ENCODE peak calls at places on chromosomes 2 and 18, in ten cellular contexts. E is fibroblast of pulmonary artery, U is K562, Y is GM12865, T is astrocyte of the spinal cord, W is cardiac fibroblast, P is heart right ventricle, R is mucosa of descending colon, S is breast epithelium, X is foreskin fibroblast. Z is an unnamed sample.

GRCh38 chr2:145028055-145028630 is 508.2 kb upstream of the ZEB2 start:
- DNase-seq in E (no peak), U (no peak), Y (no peak), T (no peak), W (no peak), P (no peak), R (no peak), S (no peak), X (no peak), Z (no peak)

GRCh38 chr2:20594957-20595356 is 55.9 kb downstream of the HS1BP3 start:
- DNase-seq in E (no peak), U (no peak), Y (no peak), T (no peak), W (no peak), P (no peak), R (no peak), S (no peak), X (no peak), Z (no peak)

GRCh38 chr2:62897187-62897827 is 153.3 kb upstream of the OTX1 start:
- DNase-seq in E (no peak), U (no peak), Y (no peak), T (no peak), W (no peak), P (no peak), R (no peak), S (no peak), X (no peak), Z (no peak)

GRCh38 chr2:237097911-237098702 is 12.4 kb downstream of the COPS8 start:
- DNase-seq in E (peak), U (no peak), Y (no peak), T (peak), W (peak), P (no peak), R (no peak), S (no peak), X (peak), Z (no peak)

GRCh38 chr2:240412975-240413812 is 22.3 kb upstream of the GPC1 start:
- DNase-seq in E (no peak), U (peak), Y (no peak), T (no peak), W (no peak), P (no peak), R (no peak), S (no peak), X (no peak), Z (no peak)

GRCh38 chr2:197707316-197708213 is 2.4 kb downstream of the MARS2 start:
- DNase-seq in E (peak), U (no peak), Y (peak), T (peak), W (peak), P (peak), R (no peak), S (no peak), X (peak), Z (no peak)

GRCh38 chr18:70907673-70908072 is 618.8 kb downstream of the SOCS6 start:
- DNase-seq in E (peak), U (no peak), Y (no peak), T (peak), W (peak), P (no peak), R (no peak), S (no peak), X (no peak), Z (no peak)

GRCh38 chr2:226179010-226179409 is 620.6 kb downstream of the IRS1 start:
- DNase-seq in E (no peak), U (no peak), Y (no peak), T (no peak), W (peak), P (no peak), R (no peak), S (no peak), X (peak), Z (no peak)

GRCh38 chr2:156765450-156765849 is 329.3 kb downstream of the GPD2 start:
- DNase-seq in E (no peak), U (no peak), Y (no peak), T (no peak), W (no peak), P (no peak), R (no peak), S (no peak), X (no peak), Z (no peak)

GRCh38 chr2:10006248-10007147 is 36.9 kb upstream of the KLF11 start:
- DNase-seq in E (no peak), U (no peak), Y (no peak), T (no peak), W (no peak), P (peak), R (no peak), S (no peak), X (no peak), Z (no peak)

GRCh38 chr2:229572434-229573338 is 141.7 kb downstream of the DNER start:
- DNase-seq in E (peak), U (no peak), Y (no peak), T (no peak), W (peak), P (no peak), R (no peak), S (no peak), X (no peak), Z (no peak)

GRCh38 chr2:102453497-102453896 is 19.5 kb upstream of the SLC9A4 start:
- DNase-seq in E (no peak), U (no peak), Y (no peak), T (no peak), W (no peak), P (no peak), R (no peak), S (no peak), X (no peak), Z (no peak)

GRCh38 chr18:74402806-74403433 is 54.2 kb downstream of the DIPK1C start:
- DNase-seq in E (no peak), U (no peak), Y (no peak), T (no peak), W (no peak), P (no peak), R (no peak), S (no peak), X (no peak), Z (no peak)

GRCh38 chr2:127146820-127147502 is 40.0 kb upstream of the BIN1 start:
- DNase-seq in E (no peak), U (no peak), Y (no peak), T (peak), W (peak), P (no peak), R (no peak), S (no peak), X (peak), Z (no peak)

GRCh38 chr2:234763051-234763909 is 188.5 kb upstream of the SH3BP4 start:
- DNase-seq in E (peak), U (no peak), Y (no peak), T (peak), W (peak), P (peak), R (no peak), S (no peak), X (peak), Z (no peak)

GRCh38 chr2:32012872-32013271 is 2.1 kb upstream of the MEMO1 start:
- DNase-seq in E (no peak), U (no peak), Y (no peak), T (no peak), W (no peak), P (no peak), R (no peak), S (no peak), X (no peak), Z (no peak)

GRCh38 chr18:9100796-9101195 is 1.7 kb upstream of the NDUFV2 start:
- DNase-seq in E (no peak), U (no peak), Y (no peak), T (no peak), W (no peak), P (no peak), R (no peak), S (no peak), X (no peak), Z (no peak)

GRCh38 chr2:214135966-214136365 is 274.9 kb upstream of the VWC2L start:
- DNase-seq in E (no peak), U (no peak), Y (no peak), T (peak), W (no peak), P (no peak), R (no peak), S (no peak), X (peak), Z (no peak)

GRCh38 chr2:202042444-202042843 is 8.8 kb downstream of the FZD7 start:
- DNase-seq in E (no peak), U (no peak), Y (no peak), T (no peak), W (no peak), P (no peak), R (no peak), S (no peak), X (no peak), Z (no peak)

GRCh38 chr18:37545461-37545860 is 20.1 kb downstream of the CELF4 start:
- DNase-seq in E (no peak), U (no peak), Y (no peak), T (no peak), W (no peak), P (no peak), R (no peak), S (no peak), X (no peak), Z (no peak)

GRCh38 chr2:160837416-160837815 is 322.8 kb upstream of the TANK start:
- DNase-seq in E (peak), U (no peak), Y (no peak), T (no peak), W (no peak), P (no peak), R (no peak), S (no peak), X (peak), Z (no peak)

GRCh38 chr2:96507957-96508520 is 2.9 kb upstream of the NEURL3 start:
- DNase-seq in E (peak), U (peak), Y (peak), T (peak), W (peak), P (peak), R (peak), S (peak), X (peak), Z (no peak)

GRCh38 chr18:66344227-66344626 is 259.7 kb downstream of the CDH19 start:
- DNase-seq in E (no peak), U (no peak), Y (no peak), T (no peak), W (no peak), P (no peak), R (no peak), S (no peak), X (no peak), Z (no peak)

GRCh38 chr18:80034852-80035406 is 695 bp downstream of the RBFA start:
- DNase-seq in E (peak), U (no peak), Y (no peak), T (peak), W (peak), P (no peak), R (no peak), S (no peak), X (peak), Z (no peak)

GRCh38 chr18:23138470-23138869 is 3.2 kb downstream of the CABLES1 start:
- DNase-seq in E (no peak), U (no peak), Y (no peak), T (no peak), W (no peak), P (peak), R (no peak), S (no peak), X (no peak), Z (no peak)

GRCh38 chr2:228549390-228550007 is 368.0 kb upstream of the SPHKAP start:
- DNase-seq in E (no peak), U (no peak), Y (peak), T (no peak), W (no peak), P (no peak), R (no peak), S (no peak), X (no peak), Z (no peak)

GRCh38 chr18:46054956-46055831 is 16.9 kb downstream of the PSTPIP2 start:
- DNase-seq in E (no peak), U (no peak), Y (no peak), T (no peak), W (peak), P (no peak), R (no peak), S (no peak), X (no peak), Z (no peak)

GRCh38 chr18:54958711-54959625 is at the start of gene CCDC68:
- DNase-seq in E (peak), U (peak), Y (no peak), T (no peak), W (peak), P (peak), R (peak), S (no peak), X (peak), Z (no peak)

GRCh38 chr18:46916551-46917107 is 678 bp downstream of the PIAS2 start:
- DNase-seq in E (peak), U (no peak), Y (peak), T (peak), W (peak), P (peak), R (no peak), S (no peak), X (peak), Z (no peak)

GRCh38 chr18:26977791-26978190 is 112.3 kb upstream of the AQP4 start:
- DNase-seq in E (no peak), U (no peak), Y (no peak), T (no peak), W (no peak), P (no peak), R (no peak), S (no peak), X (no peak), Z (no peak)
- H3K4me3 ChIP-seq in E (no peak), U (no peak), Y (peak), T (no peak), W (no peak), P (no peak), R (no peak), S (no peak), X (no peak), Z (no peak)

DNA sequence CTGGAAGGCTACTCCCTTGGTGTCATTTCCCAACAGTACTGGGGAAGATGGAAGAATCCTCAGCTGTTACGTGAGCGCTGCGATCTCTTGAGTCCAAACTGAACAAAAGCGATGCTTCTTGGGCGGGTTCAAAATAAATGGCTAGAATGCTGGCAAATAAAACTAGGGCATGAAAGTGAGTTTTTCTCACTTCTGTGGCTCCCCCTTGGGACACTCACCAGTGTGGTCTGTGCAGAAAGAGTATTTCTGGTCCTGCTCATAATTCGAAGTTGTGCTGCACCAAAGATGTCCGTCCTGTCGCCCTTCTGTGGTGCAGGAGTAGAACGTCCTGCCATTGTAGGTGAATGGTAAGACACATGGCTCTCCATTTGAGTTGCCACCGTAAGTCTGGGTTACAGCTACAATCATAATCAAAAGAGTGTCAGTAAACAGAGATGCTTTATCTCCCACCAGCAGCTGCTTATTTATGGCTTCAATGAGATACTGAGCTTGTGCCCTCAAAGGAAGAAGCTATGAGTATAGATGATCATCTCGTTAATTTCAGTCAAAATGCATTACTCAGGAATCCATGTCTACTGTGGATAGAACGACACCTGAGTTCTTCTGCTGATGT is 11.8 kb downstream of the FN1 start:
- DNase-seq in E (peak), U (no peak), Y (no peak), T (peak), W (peak), P (no peak), R (no peak), S (no peak), X (peak), Z (no peak)
- H3K4me3 ChIP-seq in E (peak), U (no peak), Y (no peak), T (peak), W (peak), P (no peak), R (no peak), S (no peak), X (no peak), Z (peak)

DNA sequence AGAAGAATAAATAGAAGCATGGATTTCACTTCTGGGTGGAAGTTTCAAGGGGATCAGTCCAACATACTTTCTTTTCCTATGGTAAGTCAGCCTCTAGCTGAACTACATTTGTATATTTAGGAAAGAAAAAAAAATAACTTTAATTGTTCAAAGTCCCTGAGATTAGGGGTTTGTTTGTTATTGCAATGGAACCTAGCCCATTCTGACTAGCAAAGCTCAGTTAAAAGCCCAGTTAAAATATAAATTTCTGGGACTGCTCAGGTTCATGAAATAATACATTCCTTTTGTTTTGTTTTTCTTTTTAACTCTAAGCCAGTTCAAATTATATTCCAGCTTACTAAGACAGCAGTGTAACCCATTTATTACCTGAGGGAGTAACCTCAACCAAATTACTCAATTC is 2069.6 kb upstream of the CELF4 start:
- DNase-seq in E (no peak), U (no peak), Y (no peak), T (no peak), W (no peak), P (no peak), R (no peak), S (no peak), X (no peak), Z (no peak)
- H3K4me3 ChIP-seq in E (no peak), U (no peak), Y (no peak), T (no peak), W (no peak), P (no peak), R (no peak), S (no peak), X (no peak), Z (no peak)

DNA sequence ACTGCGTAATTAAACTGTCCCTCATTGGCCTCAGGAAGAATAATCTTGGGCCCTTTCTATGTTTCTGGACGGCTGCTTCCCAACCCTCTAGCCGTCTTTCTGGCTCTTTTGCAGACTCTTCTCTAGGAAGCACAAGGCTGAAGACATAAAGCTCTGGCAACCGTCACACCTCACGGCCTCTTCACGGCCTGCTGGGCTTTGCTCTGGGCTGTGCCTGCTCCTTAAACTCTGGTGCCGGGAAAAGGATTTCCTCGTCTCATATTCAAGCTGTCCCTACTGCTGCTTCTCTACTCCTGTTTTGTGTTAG is 36.0 kb upstream of the WIPF1 start:
- DNase-seq in E (no peak), U (no peak), Y (peak), T (no peak), W (no peak), P (no peak), R (no peak), S (no peak), X (peak), Z (no peak)
- H3K4me3 ChIP-seq in E (no peak), U (no peak), Y (peak), T (no peak), W (no peak), P (peak), R (no peak), S (peak), X (no peak), Z (peak)

GRCh38 chr2:84875213-84875560 is 5.7 kb downstream of the TRABD2A start:
- DNase-seq in E (no peak), U (no peak), Y (no peak), T (no peak), W (no peak), P (no peak), R (no peak), S (no peak), X (no peak), Z (no peak)

GRCh38 chr2:84878896-84879594 is 1.8 kb downstream of the TRABD2A start:
- DNase-seq in E (no peak), U (no peak), Y (no peak), T (no peak), W (no peak), P (no peak), R (no peak), S (no peak), X (no peak), Z (no peak)

GRCh38 chr2:84878459-84878858 is 2.4 kb downstream of the TRABD2A start:
- DNase-seq in E (no peak), U (no peak), Y (no peak), T (no peak), W (no peak), P (no peak), R (no peak), S (no peak), X (no peak), Z (no peak)

GRCh38 chr2:84874381-84875212 is 6.3 kb downstream of the TRABD2A start:
- DNase-seq in E (peak), U (no peak), Y (no peak), T (no peak), W (peak), P (no peak), R (no peak), S (no peak), X (peak), Z (no peak)

GRCh38 chr2:84876369-84876768 is 4.5 kb downstream of the TRABD2A start:
- DNase-seq in E (no peak), U (no peak), Y (no peak), T (no peak), W (no peak), P (no peak), R (no peak), S (no peak), X (no peak), Z (no peak)
- H3K4me3 ChIP-seq in E (no peak), U (no peak), Y (no peak), T (no peak), W (no peak), P (no peak), R (no peak), S (no peak), X (no peak), Z (no peak)

Z was measured in thoracic aorta.